ENCODE peak calls at places on chromosome 19, in five cellular contexts. P, Y, U, A and D are unnamed samples.
A peak's percentile ranks its signal among the peaks of the same experiment; 100 is the strongest.

GRCh38 chr19:28296506-28296905 is 916.4 kb downstream of the UQCRFS1 start:
- DNase-seq in P (no peak), Y (no peak), U (no peak), A (peak; percentile 59), D (no peak)

GRCh38 chr19:10226021-10226375 is 5.1 kb downstream of the S1PR2 start:
- DNase-seq in P (no peak), Y (no peak), U (no peak), A (no peak), D (no peak)

GRCh38 chr19:7191946-7192691 is 102.1 kb downstream of the INSR start:
- DNase-seq in P (peak; percentile 27), Y (no peak), U (peak; percentile 45), A (peak; percentile 23), D (no peak)

GRCh38 chr19:41696402-41697197 is 8.5 kb upstream of the CEACAM7 start:
- DNase-seq in P (no peak), Y (peak; percentile 48), U (no peak), A (no peak), D (no peak)

GRCh38 chr19:18856385-18857126 is 24.8 kb downstream of the UPF1 start:
- DNase-seq in P (no peak), Y (no peak), U (no peak), A (peak; percentile 46), D (peak; percentile 75)

GRCh38 chr19:35061583-35062373 is 20.3 kb downstream of the HPN start:
- DNase-seq in P (no peak), Y (no peak), U (no peak), A (no peak), D (no peak)

GRCh38 chr19:16259385-16260159 is 61.9 kb downstream of the AP1M1 start:
- DNase-seq in P (no peak), Y (no peak), U (no peak), A (no peak), D (no peak)

GRCh38 chr19:40594657-40595077 is 6.5 kb upstream of the LTBP4 start:
- DNase-seq in P (no peak), Y (no peak), U (no peak), A (no peak), D (peak; percentile 82)

GRCh38 chr19:23986623-23987022 is 71.9 kb downstream of the ZNF726 start:
- DNase-seq in P (no peak), Y (no peak), U (no peak), A (no peak), D (no peak)

GRCh38 chr19:38005224-38005614 is 98.2 kb downstream of the SIPA1L3 start:
- DNase-seq in P (no peak), Y (no peak), U (no peak), A (no peak), D (no peak)

GRCh38 chr19:35013820-35014754 is 14.0 kb downstream of the GRAMD1A start:
- DNase-seq in P (peak; percentile 67), Y (no peak), U (peak; percentile 63), A (no peak), D (no peak)

GRCh38 chr19:3359850-3360493 is 6.4 kb upstream of the NFIC start:
- DNase-seq in P (no peak), Y (no peak), U (no peak), A (no peak), D (peak; percentile 79)

GRCh38 chr19:41702208-41702651 is 6.2 kb upstream of the CEACAM5 start:
- DNase-seq in P (no peak), Y (no peak), U (no peak), A (no peak), D (no peak)

GRCh38 chr19:35116085-35116801 is 620 bp downstream of the FXYD3 start:
- DNase-seq in P (no peak), Y (no peak), U (no peak), A (no peak), D (no peak)

GRCh38 chr19:6721773-6722172 is 1.3 kb upstream of the C3 start:
- DNase-seq in P (no peak), Y (no peak), U (no peak), A (no peak), D (no peak)

GRCh38 chr19:16679811-16680210 is 18.9 kb downstream of the TMEM38A start:
- DNase-seq in P (no peak), Y (no peak), U (no peak), A (no peak), D (no peak)

GRCh38 chr19:44614313-44614712 is 950 bp downstream of the IGSF23 start:
- DNase-seq in P (no peak), Y (no peak), U (no peak), A (no peak), D (no peak)

GRCh38 chr19:41225238-41226052 is 6.4 kb downstream of the AXL start:
- DNase-seq in P (no peak), Y (peak; percentile 90), U (no peak), A (peak; percentile 99), D (peak; percentile 93)

GRCh38 chr19:39557791-39558622 is 18.0 kb upstream of the EID2 start:
- DNase-seq in P (no peak), Y (no peak), U (no peak), A (peak; percentile 14), D (no peak)

GRCh38 chr19:58084596-58085347 is 13.3 kb downstream of the ZSCAN18 start:
- DNase-seq in P (no peak), Y (no peak), U (no peak), A (no peak), D (no peak)

GRCh38 chr19:51531349-51532315 is at the start of gene SIGLEC6:
- DNase-seq in P (no peak), Y (peak; percentile 77), U (no peak), A (no peak), D (no peak)